ENCODE peak calls at places on chromosomes 11 and 22, in seven cellular contexts. U is Peyer's patch, D is lower leg skin, N is NB4, K is body of pancreas, P is heart left ventricle, I is stomach. R is an unnamed sample.

GRCh38 chr11:68914761-68915160 is 11.1 kb downstream of the IGHMBP2 start:
- DNase-seq in U (no peak), D (no peak), N (no peak), K (no peak), P (no peak), I (no peak), R (no peak)

GRCh38 chr11:78262710-78263109 is 74.0 kb downstream of the USP35 start:
- DNase-seq in U (no peak), D (no peak), N (no peak), K (no peak), P (no peak), I (no peak), R (no peak)

GRCh38 chr22:36701941-36702640 is 1.5 kb downstream of the CACNG2 start:
- DNase-seq in U (no peak), D (no peak), N (no peak), K (no peak), P (no peak), I (no peak), R (no peak)

GRCh38 chr11:93287434-93287833 is 43.1 kb upstream of the DEUP1 start:
- DNase-seq in U (no peak), D (no peak), N (no peak), K (no peak), P (no peak), I (no peak), R (no peak)

GRCh38 chr11:122494171-122494570 is 161.4 kb upstream of the UBASH3B start:
- DNase-seq in U (no peak), D (no peak), N (no peak), K (no peak), P (no peak), I (no peak), R (no peak)

GRCh38 chr11:93020248-93021088 is 51.0 kb downstream of the MTNR1B start:
- DNase-seq in U (no peak), D (no peak), N (no peak), K (no peak), P (no peak), I (no peak), R (no peak)

GRCh38 chr11:130781906-130782305 is 134.4 kb downstream of the SNX19 start:
- DNase-seq in U (no peak), D (no peak), N (no peak), K (no peak), P (no peak), I (no peak), R (no peak)

GRCh38 chr11:132920391-132921095 is 611.8 kb downstream of the OPCML start:
- DNase-seq in U (no peak), D (no peak), N (no peak), K (no peak), P (no peak), I (no peak), R (no peak)

GRCh38 chr11:9137293-9138132 is 46.1 kb upstream of the SCUBE2 start:
- DNase-seq in U (peak; percentile 87), D (peak; percentile 75), N (peak; percentile 74), K (peak; percentile 87), P (peak; percentile 70), I (peak; percentile 84), R (peak; percentile 70)

DNA sequence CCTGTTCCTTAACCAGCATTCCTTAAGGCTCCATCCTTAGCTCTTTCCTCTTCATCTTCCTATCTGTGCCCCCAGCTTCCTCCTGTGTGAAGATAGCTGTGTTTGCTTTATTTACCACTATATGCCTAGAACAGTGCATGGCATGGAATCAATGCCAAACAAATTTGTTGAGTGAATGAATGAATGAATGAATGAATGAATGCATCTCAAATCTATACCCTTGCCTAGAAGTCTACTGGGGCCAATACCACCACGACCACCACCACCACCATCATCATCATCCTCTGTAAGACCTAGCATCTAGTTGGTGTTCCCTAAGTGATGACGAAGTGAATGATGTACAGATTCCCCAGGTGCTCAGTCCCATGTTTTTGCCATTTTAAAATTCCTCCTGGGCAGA is 819 bp upstream of the OTOG start:
- DNase-seq in U (no peak), D (no peak), N (no peak), K (no peak), P (no peak), I (no peak), R (no peak)
- TF ChIP-seq POLR2A in U (no peak), D (no peak), N (no peak), K (no peak), P (no peak), I (no peak), R (no peak)

DNA sequence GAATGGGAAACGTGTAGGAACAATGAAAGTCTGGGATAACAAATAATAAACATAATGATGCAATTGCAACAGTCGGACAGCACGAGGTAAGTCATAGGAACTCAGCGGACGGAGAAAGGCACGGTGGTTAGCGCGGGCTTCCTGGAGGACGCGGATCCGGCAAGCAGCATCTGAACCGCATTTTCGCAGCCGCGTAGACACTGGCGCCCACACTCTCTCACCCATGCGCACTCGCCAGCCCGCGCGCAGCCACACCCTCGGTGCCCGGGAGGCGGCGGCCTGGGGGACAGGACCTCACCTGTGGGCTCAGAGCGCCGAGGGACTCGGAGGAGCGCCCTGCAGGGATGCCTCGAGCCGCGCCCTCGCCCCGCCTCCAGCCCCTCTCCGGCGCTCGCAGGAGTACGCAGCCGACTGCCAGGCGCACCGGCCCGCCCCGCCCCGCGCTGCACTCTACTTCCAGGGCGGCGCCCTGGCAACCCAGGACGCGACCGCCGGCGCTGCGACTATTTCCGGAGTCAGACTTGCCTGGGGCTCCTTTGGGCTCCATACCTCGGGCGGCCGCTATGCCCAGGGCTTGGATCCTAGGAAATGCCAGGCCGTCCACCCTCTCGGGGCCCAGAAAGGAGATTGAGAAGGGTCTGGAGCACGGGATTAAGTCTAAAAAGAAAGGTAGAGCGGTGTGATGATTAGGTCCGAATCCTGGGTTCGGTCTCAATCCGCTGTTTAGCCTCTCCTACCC is at the start of gene TTLL1:
- DNase-seq in U (peak; percentile 95), D (peak; percentile 76), N (peak; percentile 92), K (peak; percentile 93), P (peak; percentile 94), I (peak; percentile 92), R (peak; percentile 87)
- TF ChIP-seq POLR2A in U (peak; percentile 33), D (no peak), N (peak; percentile 66), K (peak; percentile 55), P (peak; percentile 42), I (no peak), R (peak; percentile 32)

DNA sequence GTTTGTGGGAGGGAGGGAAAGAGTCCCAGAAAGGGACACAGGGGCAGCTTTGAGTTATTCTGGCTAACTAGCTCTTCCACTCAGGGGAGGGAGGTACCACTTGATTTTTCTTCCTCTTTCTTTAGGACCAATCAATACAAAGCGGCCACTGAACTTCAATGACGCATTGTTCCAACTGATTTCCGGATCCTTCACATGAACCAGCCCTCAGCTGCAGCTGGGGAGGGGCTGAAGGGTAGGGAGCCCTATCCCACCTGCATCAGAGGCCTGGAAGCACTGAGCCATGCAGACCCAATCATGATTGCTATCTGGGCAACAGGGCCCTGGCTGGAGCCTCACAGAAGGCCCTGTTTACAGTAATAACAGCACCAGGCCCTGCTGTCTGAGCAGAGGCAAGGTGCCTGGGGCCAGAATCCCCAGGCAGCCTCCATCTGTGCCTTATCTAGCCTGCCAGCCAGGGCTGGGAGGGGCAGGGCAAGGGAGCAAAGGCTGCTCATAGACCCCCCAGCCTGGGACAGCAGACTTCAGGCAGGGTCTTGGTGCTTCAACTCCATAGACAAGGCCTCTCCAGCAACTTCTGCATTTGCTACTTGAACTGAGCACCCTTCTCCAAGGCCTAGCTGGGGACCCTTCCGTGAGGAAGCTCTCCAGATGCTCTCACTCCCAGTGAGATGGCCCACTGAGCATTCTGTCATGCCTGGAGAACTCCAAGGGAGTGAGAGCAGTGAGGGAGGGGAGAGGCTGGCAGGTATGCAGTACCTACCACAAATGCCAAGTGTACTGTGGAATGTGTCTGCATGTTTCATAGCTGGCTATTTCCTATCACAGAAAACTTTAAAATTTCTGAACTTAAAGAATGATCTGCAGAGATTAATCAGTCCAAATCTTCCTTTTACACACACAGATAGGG is 22.5 kb downstream of the CLPB start:
- DNase-seq in U (peak; percentile 68), D (peak; percentile 47), N (peak; percentile 82), K (peak; percentile 23), P (no peak), I (no peak), R (peak; percentile 91)
- TF ChIP-seq POLR2A in U (no peak), D (no peak), N (peak; percentile 31), K (no peak), P (no peak), I (no peak), R (peak; percentile 30)

GRCh38 chr11:111629499-111629898 is 27.2 kb downstream of the SIK2 start:
- DNase-seq in U (no peak), D (no peak), N (no peak), K (no peak), P (no peak), I (no peak), R (no peak)
- TF ChIP-seq POLR2A in U (no peak), D (no peak), N (no peak), K (no peak), P (no peak), I (no peak), R (no peak)

GRCh38 chr11:210803-211180 is 3.3 kb downstream of the RIC8A start:
- DNase-seq in U (peak; percentile 42), D (no peak), N (no peak), K (no peak), P (no peak), I (peak; percentile 17), R (no peak)

GRCh38 chr11:211295-211694 is 3.8 kb downstream of the RIC8A start:
- DNase-seq in U (peak; percentile 41), D (no peak), N (no peak), K (no peak), P (no peak), I (peak; percentile 25), R (no peak)

GRCh38 chr11:208917-209260 is 1.4 kb downstream of the RIC8A start:
- DNase-seq in U (no peak), D (no peak), N (no peak), K (no peak), P (no peak), I (no peak), R (no peak)

GRCh38 chr11:209275-210121 is 2.0 kb downstream of the RIC8A start:
- DNase-seq in U (peak; percentile 50), D (no peak), N (peak; percentile 28), K (no peak), P (no peak), I (peak; percentile 24), R (no peak)

DNA sequence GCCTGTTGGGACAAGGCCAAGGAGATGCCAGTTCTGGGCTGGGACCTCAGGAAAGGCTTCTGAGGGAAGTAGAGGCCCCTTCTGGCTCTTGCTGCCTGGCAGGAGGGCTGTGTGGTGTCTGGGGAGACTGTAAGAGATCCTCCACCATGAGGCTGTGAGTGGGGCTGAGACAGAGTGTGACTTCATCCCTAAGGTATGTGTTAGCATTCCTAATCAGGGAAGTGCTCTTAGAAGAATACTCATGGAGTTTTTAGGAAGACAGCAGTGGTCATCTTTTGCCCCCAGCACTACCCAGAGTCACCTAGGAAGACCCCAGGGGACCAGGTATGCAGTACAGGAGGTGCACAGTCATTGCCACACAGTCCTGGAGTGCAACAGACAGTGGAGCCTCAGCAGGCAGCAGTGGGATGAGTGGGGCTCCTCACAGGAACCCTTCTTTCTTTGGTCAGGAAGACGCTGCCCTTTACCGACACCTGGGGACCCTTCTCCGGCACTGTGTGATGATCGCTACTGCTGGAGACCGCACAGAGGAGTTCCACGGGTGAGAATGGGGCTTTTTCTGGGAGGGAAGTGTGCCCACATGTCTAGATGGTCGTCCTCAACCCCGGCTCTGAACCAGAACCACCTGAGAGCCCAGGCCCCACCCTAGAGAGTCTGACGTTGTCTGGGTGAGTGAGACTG is 2.8 kb downstream of the RIC8A start:
- DNase-seq in U (peak; percentile 35), D (no peak), N (no peak), K (no peak), P (no peak), I (peak; percentile 18), R (no peak)
- TF ChIP-seq POLR2A in U (no peak), D (no peak), N (no peak), K (no peak), P (no peak), I (no peak), R (no peak)